ENCODE peak calls at places on chromosomes 16 and 17, in four cellular contexts. One of them, this sample, is unnamed.

GRCh38 chr17:48547839-48548686 is 3.2 kb upstream of the HOXB2 start:
- DNase-seq in HL-60: no peak
- DNase-seq in GM12878: no peak
- DNase-seq in K562: peak; percentile 82
- DNase-seq in this sample: no peak

GRCh38 chr16:19148189-19148588 is 19.9 kb upstream of the SYT17 start:
- DNase-seq in HL-60: no peak
- DNase-seq in GM12878: no peak
- DNase-seq in K562: no peak
- DNase-seq in this sample: no peak

GRCh38 chr16:77896357-77896972 is 108.1 kb downstream of the VAT1L start:
- DNase-seq in HL-60: no peak
- DNase-seq in GM12878: no peak
- DNase-seq in K562: no peak
- DNase-seq in this sample: no peak

GRCh38 chr17:59342681-59343127 is 11.2 kb downstream of the YPEL2 start:
- DNase-seq in HL-60: no peak
- DNase-seq in GM12878: no peak
- DNase-seq in K562: no peak
- DNase-seq in this sample: no peak

GRCh38 chr16:23692190-23692837 is 13.6 kb downstream of the PLK1 start:
- DNase-seq in HL-60: peak; percentile 36
- DNase-seq in GM12878: no peak
- DNase-seq in K562: no peak
- DNase-seq in this sample: no peak

GRCh38 chr16:17773698-17774101 is 302.9 kb upstream of the XYLT1 start:
- DNase-seq in HL-60: no peak
- DNase-seq in GM12878: no peak
- DNase-seq in K562: no peak
- DNase-seq in this sample: no peak

GRCh38 chr16:69727916-69728270 is 1.5 kb upstream of the NQO1 start:
- DNase-seq in HL-60: no peak
- DNase-seq in GM12878: no peak
- DNase-seq in K562: no peak
- DNase-seq in this sample: no peak

GRCh38 chr17:80327518-80327917 is 66.9 kb downstream of the RNF213 start:
- DNase-seq in HL-60: peak; percentile 65
- DNase-seq in GM12878: no peak
- DNase-seq in K562: peak; percentile 28
- DNase-seq in this sample: no peak

GRCh38 chr16:87076331-87076949 is 240.8 kb downstream of the C16orf95 start:
- DNase-seq in HL-60: no peak
- DNase-seq in GM12878: no peak
- DNase-seq in K562: no peak
- DNase-seq in this sample: no peak

GRCh38 chr16:13139661-13140241 is 238.4 kb downstream of the SHISA9 start:
- DNase-seq in HL-60: no peak
- DNase-seq in GM12878: no peak
- DNase-seq in K562: no peak
- DNase-seq in this sample: no peak

GRCh38 chr16:29820730-29821662 is 734 bp downstream of the MVP start:
- DNase-seq in HL-60: no peak
- DNase-seq in GM12878: peak; percentile 41
- DNase-seq in K562: no peak
- DNase-seq in this sample: peak; percentile 55

GRCh38 chr16:29821663-29822115 is 1.4 kb downstream of the MVP start:
- DNase-seq in HL-60: no peak
- DNase-seq in GM12878: no peak
- DNase-seq in K562: no peak
- DNase-seq in this sample: no peak

GRCh38 chr16:29824589-29825144 is 4.4 kb downstream of the MVP start:
- DNase-seq in HL-60: no peak
- DNase-seq in GM12878: no peak
- DNase-seq in K562: no peak
- DNase-seq in this sample: no peak

GRCh38 chr16:29826342-29826695 is 6.1 kb downstream of the MVP start:
- DNase-seq in HL-60: no peak
- DNase-seq in GM12878: no peak
- DNase-seq in K562: no peak
- DNase-seq in this sample: no peak

DNA sequence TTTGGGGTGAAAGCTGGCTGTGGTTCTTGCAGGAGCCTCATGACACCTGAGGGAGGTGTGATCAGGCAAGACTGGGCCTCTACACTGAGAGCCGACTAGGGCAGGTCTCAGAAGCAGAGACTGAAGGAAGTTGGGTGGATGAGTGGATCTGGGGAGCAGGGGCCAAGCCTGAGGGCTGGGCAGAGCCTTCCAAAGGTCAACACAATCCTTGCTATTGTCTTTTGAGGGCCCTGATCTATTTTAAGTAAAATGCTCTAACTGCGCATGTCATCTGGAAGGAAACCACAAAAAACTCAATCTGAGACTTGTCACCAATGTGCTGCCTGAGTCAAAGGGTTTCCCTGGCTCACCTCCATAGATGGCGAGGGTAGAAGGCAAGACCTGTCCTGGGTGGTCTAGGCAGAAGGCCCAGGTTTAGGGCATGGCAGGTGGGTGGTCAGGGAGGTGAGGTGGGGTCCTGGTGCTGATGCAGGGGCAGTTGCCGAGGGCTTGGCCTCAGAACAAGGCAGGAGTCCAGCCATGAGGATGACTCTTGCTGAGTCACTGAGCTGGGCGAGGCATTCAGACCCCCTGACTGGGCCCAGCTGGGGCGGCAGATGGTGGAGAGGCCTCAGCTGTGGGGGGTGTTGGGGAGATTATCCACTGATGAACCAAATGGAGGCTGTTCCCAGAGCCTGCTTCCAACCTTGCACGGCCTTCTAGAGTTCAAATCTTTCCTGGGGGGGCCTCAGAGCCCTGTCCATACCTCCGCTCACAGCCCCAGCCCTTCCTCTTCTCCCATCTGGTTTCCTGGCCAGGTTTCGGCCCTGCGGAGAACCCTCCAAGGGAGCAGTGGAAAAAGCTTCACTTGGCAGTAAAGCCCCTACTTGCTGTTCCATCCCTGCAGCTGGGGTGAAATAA is 5.1 kb downstream of the MVP start:
- DNase-seq in HL-60: no peak
- DNase-seq in GM12878: no peak
- DNase-seq in K562: peak; percentile 42
- DNase-seq in this sample: peak; percentile 69
- TF ChIP-seq SPI1 in HL-60: no peak
- TF ChIP-seq SPI1 in GM12878: no peak
- TF ChIP-seq SPI1 in K562: no peak
- TF ChIP-seq SPI1 in this sample: no peak

GRCh38 chr17:57987582-57988300 is at the start of gene VEZF1:
- DNase-seq in HL-60: peak; percentile 74
- DNase-seq in GM12878: no peak
- DNase-seq in K562: peak; percentile 88
- DNase-seq in this sample: peak; percentile 73
- TF ChIP-seq POLR2AphosphoS5 in HL-60: peak; percentile 59
- TF ChIP-seq POLR2AphosphoS5 in GM12878: no peak
- TF ChIP-seq POLR2AphosphoS5 in K562: no peak
- TF ChIP-seq POLR2AphosphoS5 in this sample: no peak

DNA sequence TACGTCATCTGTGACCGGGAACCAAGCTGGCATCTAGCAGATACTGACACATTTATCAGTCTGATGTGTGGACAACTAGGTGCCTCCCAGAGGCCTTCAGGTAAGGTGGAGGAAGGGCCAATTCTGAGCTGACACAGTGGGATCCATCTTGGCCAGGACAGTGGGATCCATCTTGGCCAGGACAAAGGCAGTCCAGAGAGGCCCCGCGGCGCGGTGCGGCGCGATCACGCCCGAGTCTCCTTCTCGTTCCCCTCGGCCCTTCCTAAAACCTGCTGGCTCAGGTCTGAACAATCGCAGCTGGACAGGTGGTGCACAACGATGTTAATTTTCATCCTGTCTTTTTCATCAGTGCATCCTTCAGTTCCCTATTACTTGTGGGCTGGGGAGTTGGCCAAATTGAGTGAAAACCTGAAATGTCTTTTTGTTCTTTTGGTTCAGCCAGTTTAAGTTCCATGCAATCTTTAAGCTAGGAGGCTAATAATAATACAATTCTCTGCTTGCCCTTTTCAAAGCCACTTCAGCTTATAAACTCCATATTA is 486 bp upstream of the WSB1 start:
- DNase-seq in HL-60: no peak
- DNase-seq in GM12878: no peak
- DNase-seq in K562: peak; percentile 32
- DNase-seq in this sample: no peak
- TF ChIP-seq SPI1 in HL-60: no peak
- TF ChIP-seq SPI1 in GM12878: no peak
- TF ChIP-seq SPI1 in K562: no peak
- TF ChIP-seq SPI1 in this sample: no peak

DNA sequence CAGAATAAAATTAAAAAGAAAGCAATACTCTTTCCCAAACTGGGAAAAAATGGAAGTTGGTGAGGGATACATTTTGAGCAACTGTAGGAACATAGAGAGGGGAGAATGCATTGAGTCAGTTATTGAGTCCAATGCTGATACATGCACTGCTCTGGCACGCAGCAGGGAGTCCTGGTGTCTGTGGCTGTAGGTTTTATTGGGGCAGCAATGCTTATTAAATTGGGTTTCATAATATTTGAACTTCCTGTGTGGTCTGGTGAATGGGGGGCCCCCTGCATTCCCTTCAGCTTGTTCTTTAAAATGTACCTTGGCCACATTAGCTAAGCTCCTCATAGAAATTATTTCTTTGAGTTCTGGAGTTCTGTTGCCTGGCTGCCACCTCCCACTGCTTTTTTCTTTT is 125.2 kb upstream of the ELAC2 start:
- DNase-seq in HL-60: no peak
- DNase-seq in GM12878: no peak
- DNase-seq in K562: no peak
- DNase-seq in this sample: no peak
- TF ChIP-seq POLR2AphosphoS5 in HL-60: no peak
- TF ChIP-seq POLR2AphosphoS5 in GM12878: no peak
- TF ChIP-seq POLR2AphosphoS5 in K562: no peak
- TF ChIP-seq POLR2AphosphoS5 in this sample: no peak

GRCh38 chr16:88298166-88298881 is 84.4 kb upstream of the ZNF469 start:
- DNase-seq in HL-60: no peak
- DNase-seq in GM12878: no peak
- DNase-seq in K562: no peak
- DNase-seq in this sample: no peak

GRCh38 chr16:88299751-88300462 is 82.9 kb upstream of the ZNF469 start:
- DNase-seq in HL-60: no peak
- DNase-seq in GM12878: no peak
- DNase-seq in K562: no peak
- DNase-seq in this sample: no peak

GRCh38 chr16:88297178-88297720 is 85.5 kb upstream of the ZNF469 start:
- DNase-seq in HL-60: no peak
- DNase-seq in GM12878: no peak
- DNase-seq in K562: no peak
- DNase-seq in this sample: no peak

GRCh38 chr16:88300463-88300835 is 82.3 kb upstream of the ZNF469 start:
- DNase-seq in HL-60: no peak
- DNase-seq in GM12878: no peak
- DNase-seq in K562: no peak
- DNase-seq in this sample: no peak

GRCh38 chr16:88298882-88299745 is 83.6 kb upstream of the ZNF469 start:
- DNase-seq in HL-60: no peak
- DNase-seq in GM12878: no peak
- DNase-seq in K562: no peak
- DNase-seq in this sample: no peak
- TF ChIP-seq SPI1 in HL-60: no peak
- TF ChIP-seq SPI1 in GM12878: no peak
- TF ChIP-seq SPI1 in K562: no peak
- TF ChIP-seq SPI1 in this sample: no peak

GRCh38 chr17:81994593-81995462 is 17.4 kb downstream of the ASPSCR1 start:
- DNase-seq in HL-60: no peak
- DNase-seq in GM12878: no peak
- DNase-seq in K562: no peak
- DNase-seq in this sample: no peak

GRCh38 chr17:81996232-81996756 is 18.9 kb downstream of the ASPSCR1 start:
- DNase-seq in HL-60: no peak
- DNase-seq in GM12878: no peak
- DNase-seq in K562: no peak
- DNase-seq in this sample: no peak

GRCh38 chr17:81993726-81994592 is 16.5 kb downstream of the ASPSCR1 start:
- DNase-seq in HL-60: no peak
- DNase-seq in GM12878: no peak
- DNase-seq in K562: no peak
- DNase-seq in this sample: no peak

GRCh38 chr17:81996757-81997441 is 19.5 kb downstream of the ASPSCR1 start:
- DNase-seq in HL-60: no peak
- DNase-seq in GM12878: no peak
- DNase-seq in K562: no peak
- DNase-seq in this sample: no peak

GRCh38 chr17:81995463-81996231 is 18.2 kb downstream of the ASPSCR1 start:
- DNase-seq in HL-60: no peak
- DNase-seq in GM12878: no peak
- DNase-seq in K562: no peak
- DNase-seq in this sample: no peak
- TF ChIP-seq POLR2AphosphoS5 in HL-60: no peak
- TF ChIP-seq POLR2AphosphoS5 in GM12878: no peak
- TF ChIP-seq POLR2AphosphoS5 in K562: no peak
- TF ChIP-seq POLR2AphosphoS5 in this sample: no peak

GRCh38 chr16:10736926-10737625 is 6.6 kb upstream of the NUBP1 start:
- DNase-seq in HL-60: peak; percentile 69
- DNase-seq in GM12878: peak; percentile 65
- DNase-seq in K562: peak; percentile 75
- DNase-seq in this sample: peak; percentile 42
- TF ChIP-seq SPI1 in HL-60: peak; percentile 56
- TF ChIP-seq SPI1 in GM12878: peak; percentile 11
- TF ChIP-seq SPI1 in K562: peak; percentile 63
- TF ChIP-seq SPI1 in this sample: peak; percentile 31

GRCh38 chr16:3035289-3035971 is 1.3 kb downstream of the BICDL2 start:
- DNase-seq in HL-60: no peak
- DNase-seq in GM12878: no peak
- DNase-seq in K562: no peak
- DNase-seq in this sample: no peak

GRCh38 chr16:3036726-3037315 is at the start of gene BICDL2:
- DNase-seq in HL-60: no peak
- DNase-seq in GM12878: no peak
- DNase-seq in K562: no peak
- DNase-seq in this sample: no peak

GRCh38 chr16:3038896-3039295 is 2.2 kb upstream of the BICDL2 start:
- DNase-seq in HL-60: no peak
- DNase-seq in GM12878: no peak
- DNase-seq in K562: no peak
- DNase-seq in this sample: no peak

GRCh38 chr16:3035972-3036725 is 595 bp downstream of the BICDL2 start:
- DNase-seq in HL-60: no peak
- DNase-seq in GM12878: no peak
- DNase-seq in K562: no peak
- DNase-seq in this sample: no peak

GRCh38 chr16:3038256-3038655 is 1.5 kb upstream of the BICDL2 start:
- DNase-seq in HL-60: peak; percentile 50
- DNase-seq in GM12878: no peak
- DNase-seq in K562: no peak
- DNase-seq in this sample: no peak
- TF ChIP-seq POLR2AphosphoS5 in HL-60: no peak
- TF ChIP-seq POLR2AphosphoS5 in GM12878: no peak
- TF ChIP-seq POLR2AphosphoS5 in K562: no peak
- TF ChIP-seq POLR2AphosphoS5 in this sample: no peak